ENCODE peak calls at places on chromosome 12, in six cellular contexts. C is A549, O is lung, I is mammary epithelial cell, Y is left ventricle myocardium inferior, M is right lobe of liver. G is an unnamed sample.

GRCh38 chr12:116018282-116018681 is 259.2 kb downstream of the MED13L start:
- DNase-seq in C (no peak), O (no peak), I (no peak), Y (no peak), M (no peak), G (no peak)

GRCh38 chr12:108592033-108592909 is 5.6 kb downstream of the TMEM119 start:
- DNase-seq in C (no peak), O (no peak), I (no peak), Y (no peak), M (no peak), G (no peak)

GRCh38 chr12:107379852-107380567 is 286.7 kb upstream of the CRY1 start:
- DNase-seq in C (peak; percentile 87), O (no peak), I (peak; percentile 76), Y (no peak), M (peak; percentile 77), G (peak; percentile 33)

GRCh38 chr12:78759387-78759786 is 105.2 kb upstream of the SYT1 start:
- DNase-seq in C (peak; percentile 49), O (no peak), I (peak; percentile 35), Y (no peak), M (no peak), G (peak; percentile 46)

GRCh38 chr12:26043139-26044006 is 81.5 kb downstream of the BHLHE41 start:
- DNase-seq in C (no peak), O (no peak), I (no peak), Y (no peak), M (no peak), G (no peak)

GRCh38 chr12:68180792-68181744 is 21.5 kb upstream of the IFNG start:
- DNase-seq in C (no peak), O (no peak), I (no peak), Y (no peak), M (no peak), G (no peak)

GRCh38 chr12:89770391-89770790 is 61.8 kb upstream of the ATP2B1 start:
- DNase-seq in C (no peak), O (no peak), I (no peak), Y (no peak), M (no peak), G (no peak)

GRCh38 chr12:89470741-89471504 is 53.7 kb downstream of the GALNT4 start:
- DNase-seq in C (peak; percentile 70), O (no peak), I (peak; percentile 21), Y (no peak), M (no peak), G (no peak)

GRCh38 chr12:118418385-118419057 is 42.2 kb downstream of the SUDS3 start:
- DNase-seq in C (no peak), O (no peak), I (peak; percentile 64), Y (no peak), M (no peak), G (no peak)

GRCh38 chr12:21509768-21510167 is 8.2 kb downstream of the GOLT1B start:
- DNase-seq in C (no peak), O (no peak), I (no peak), Y (no peak), M (no peak), G (no peak)

GRCh38 chr12:119014368-119014767 is 33.0 kb downstream of the SRRM4 start:
- DNase-seq in C (no peak), O (no peak), I (no peak), Y (no peak), M (no peak), G (no peak)

GRCh38 chr12:6827982-6828670 is at the start of gene P3H3:
- DNase-seq in C (peak; percentile 60), O (no peak), I (no peak), Y (peak; percentile 45), M (no peak), G (peak; percentile 15)
- TF ChIP-seq CTCF in C (peak; percentile 37), O (no peak), I (no peak), Y (no peak), M (peak; percentile 25), G (no peak)

DNA sequence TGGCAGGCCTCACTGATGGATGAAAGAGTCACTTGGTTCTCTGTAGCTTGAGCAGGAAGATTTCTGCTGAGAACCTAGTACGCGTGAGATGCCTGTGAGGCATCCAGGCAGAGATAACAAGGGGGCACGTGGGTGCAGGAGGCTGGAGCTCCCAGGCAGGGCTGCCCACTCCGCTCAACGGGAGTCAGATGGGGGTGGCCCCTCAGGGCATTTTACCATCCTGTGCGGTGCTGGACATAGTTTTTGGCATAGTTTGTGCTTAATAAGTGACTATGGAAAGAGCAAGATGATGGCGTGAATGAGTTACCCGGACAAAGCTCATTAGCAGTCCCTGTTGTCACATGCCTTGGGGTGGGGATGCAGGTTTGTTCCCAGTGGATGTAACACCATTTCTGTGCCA is 182.8 kb downstream of the TSPAN9 start:
- DNase-seq in C (no peak), O (no peak), I (no peak), Y (no peak), M (no peak), G (no peak)
- H3K27ac ChIP-seq in C (no peak overlapping the region), O (no peak overlapping the region), I (no peak overlapping the region), Y (peak overlapping the region; percentile 96), M (no peak overlapping the region), G (no peak overlapping the region)

DNA sequence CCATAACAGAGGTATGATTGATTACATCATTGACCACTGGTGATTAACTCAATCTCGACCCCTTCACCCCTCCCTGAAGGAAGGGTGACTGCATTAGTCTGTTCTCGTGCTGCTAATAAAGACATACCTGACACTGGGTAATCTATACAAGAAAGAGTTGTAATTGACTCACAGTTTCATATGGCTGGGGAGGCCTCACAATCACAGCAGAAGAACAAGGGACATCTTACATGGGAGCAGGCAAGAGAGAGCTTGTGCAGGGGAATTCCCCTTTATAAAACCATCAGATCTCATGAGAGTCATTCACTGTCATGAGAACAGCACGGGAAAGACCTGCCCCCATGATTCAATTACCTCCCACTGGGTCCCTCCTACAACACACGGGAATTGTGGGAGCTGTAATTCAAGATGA is 55.9 kb upstream of the TMCC3 start:
- DNase-seq in C (no peak), O (no peak), I (peak; percentile 95), Y (no peak), M (no peak), G (peak; percentile 50)
- H3K4me3 ChIP-seq in C (no peak overlapping the region), O (no peak overlapping the region), I (no peak overlapping the region), Y (no peak overlapping the region), M (no peak overlapping the region), G (no peak overlapping the region)

DNA sequence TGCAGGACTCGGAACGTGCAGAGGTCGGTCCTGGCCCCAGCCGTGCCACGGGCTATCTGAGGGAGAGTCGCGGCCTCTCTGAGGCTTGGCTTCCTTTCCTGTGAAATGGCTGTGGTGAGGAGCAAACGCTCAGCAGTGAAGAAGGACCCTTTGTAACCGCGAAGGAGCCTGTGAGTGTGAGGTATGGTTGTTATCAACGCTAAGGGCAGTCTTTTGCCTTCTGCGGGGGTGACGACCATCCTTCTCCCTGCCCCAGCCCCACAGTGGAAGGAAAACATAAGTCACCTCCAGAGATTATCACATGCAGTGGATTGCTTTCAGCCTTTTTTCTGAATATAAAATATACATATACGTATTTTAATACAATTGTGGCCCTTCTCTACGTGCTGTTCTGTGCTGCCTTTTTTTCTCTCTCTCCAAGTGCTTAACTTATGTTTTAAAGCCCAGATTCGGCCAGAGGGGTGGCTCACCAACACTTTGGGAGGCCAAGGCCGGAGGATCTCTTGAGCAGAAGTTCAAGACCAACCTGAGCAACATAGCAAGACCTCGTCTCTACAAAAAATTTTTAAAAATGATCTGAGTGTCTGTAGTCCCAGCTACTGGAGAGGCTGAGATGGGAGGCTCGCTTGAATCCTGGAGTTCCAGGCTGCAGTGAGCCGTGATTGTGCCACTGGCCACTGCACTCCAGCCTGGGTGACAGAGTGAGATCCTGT is 17.4 kb downstream of the TAMALIN start:
- DNase-seq in C (no peak), O (no peak), I (no peak), Y (no peak), M (no peak), G (no peak)
- TF ChIP-seq CTCF in C (peak; percentile 14), O (no peak), I (no peak), Y (peak; percentile 7), M (peak; percentile 6), G (no peak)

DNA sequence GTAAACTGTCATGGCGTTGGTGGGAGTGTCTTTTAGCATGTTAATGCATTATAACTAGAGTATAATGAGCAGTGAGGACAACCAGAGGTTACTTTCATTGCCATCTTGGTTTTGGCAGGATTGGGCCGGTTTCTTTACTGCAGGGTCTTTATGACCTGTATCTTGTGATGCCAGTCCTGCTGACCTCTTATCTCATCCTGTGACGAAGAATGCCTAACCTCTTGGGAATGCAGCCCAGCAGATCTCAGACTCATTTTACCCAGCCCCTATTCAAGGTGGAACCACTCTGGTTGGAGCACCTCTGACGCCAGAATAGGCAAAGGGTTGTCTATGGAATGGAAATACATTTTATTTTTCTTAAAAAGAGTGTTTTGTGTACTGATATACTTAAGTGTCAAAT is 113.9 kb downstream of the OTOGL start:
- DNase-seq in C (no peak), O (no peak), I (no peak), Y (no peak), M (no peak), G (no peak)
- H3K27ac ChIP-seq in C (no peak overlapping the region), O (no peak overlapping the region), I (no peak overlapping the region), Y (no peak overlapping the region), M (no peak overlapping the region), G (no peak overlapping the region)

DNA sequence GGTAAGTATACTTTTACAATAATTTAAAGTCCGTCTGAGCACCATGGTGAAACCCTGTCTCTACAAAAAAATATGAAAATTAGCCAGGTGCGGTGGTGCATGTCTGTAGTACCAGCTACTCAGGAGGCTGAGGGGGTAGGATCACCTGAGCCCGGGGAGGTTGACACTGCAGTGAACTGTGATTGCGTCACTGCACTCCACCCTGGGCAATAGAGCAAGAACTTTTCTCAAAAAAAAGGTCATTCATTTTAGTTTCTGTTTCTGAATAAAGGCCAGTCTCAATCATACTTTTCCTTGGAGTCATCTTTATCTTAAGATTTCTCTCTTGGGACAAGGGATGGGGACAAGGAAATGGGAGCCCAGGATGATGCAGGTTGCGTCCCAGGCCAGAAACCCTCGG is 12.9 kb downstream of the ANKRD13A start:
- DNase-seq in C (no peak), O (peak; percentile 63), I (no peak), Y (no peak), M (peak; percentile 87), G (no peak)
- H3K4me3 ChIP-seq in C (no peak overlapping the region), O (no peak overlapping the region), I (no peak overlapping the region), Y (no peak overlapping the region), M (no peak overlapping the region), G (no peak overlapping the region)

GRCh38 chr12:14422516-14423230 is 57.2 kb downstream of the ATF7IP start:
- DNase-seq in C (no peak), O (no peak), I (peak; percentile 80), Y (no peak), M (no peak), G (no peak)

GRCh38 chr12:14424545-14424944 is 59.1 kb downstream of the ATF7IP start:
- DNase-seq in C (no peak), O (no peak), I (no peak), Y (no peak), M (no peak), G (no peak)

GRCh38 chr12:14431990-14432389 is 66.5 kb downstream of the ATF7IP start:
- DNase-seq in C (no peak), O (no peak), I (no peak), Y (no peak), M (no peak), G (no peak)

GRCh38 chr12:14430394-14430986 is 65.0 kb downstream of the ATF7IP start:
- DNase-seq in C (no peak), O (no peak), I (no peak), Y (no peak), M (no peak), G (no peak)

GRCh38 chr12:14426792-14427191 is 61.3 kb downstream of the ATF7IP start:
- DNase-seq in C (no peak), O (no peak), I (no peak), Y (no peak), M (no peak), G (no peak)
- TF ChIP-seq CTCF in C (no peak), O (no peak), I (no peak), Y (no peak), M (no peak), G (no peak)

G was measured in brain microvascular endothelial cell.